ENCODE peak calls at places on chromosomes 13 and 19, in five cellular contexts. N, K, G, F and R are unnamed samples.

GRCh38 chr19:39969681-39970423 is 1.1 kb upstream of the PSMC4 start:
- DNase-seq in F (no peak), K (no peak), N (no peak), G (no peak), R (no peak)

GRCh38 chr13:61880576-61881283 is 465.1 kb upstream of the PCDH20 start:
- DNase-seq in N (no peak), G (no peak), F (no peak), K (no peak), R (no peak)

GRCh38 chr19:40191836-40192646 is 815 bp downstream of the MAP3K10 start:
- DNase-seq in F (peak; percentile 50), K (peak; percentile 48), G (peak; percentile 19), N (no peak), R (peak; percentile 22)

GRCh38 chr19:15297416-15298224 is 34.7 kb downstream of the BRD4 start:
- DNase-seq in F (peak; percentile 12), N (no peak), G (no peak), K (no peak), R (no peak)

GRCh38 chr19:48308695-48309586 is 16.4 kb upstream of the EMP3 start:
- DNase-seq in K (no peak), G (no peak), F (no peak), N (no peak), R (no peak)

GRCh38 chr19:17348700-17349099 is 11.3 kb downstream of the GTPBP3 start:
- DNase-seq in K (no peak), F (peak; percentile 41), G (no peak), N (peak; percentile 66), R (no peak)

GRCh38 chr13:110116072-110116487 is 190.9 kb downstream of the COL4A1 start:
- DNase-seq in N (peak; percentile 47), G (peak; percentile 34), F (peak; percentile 63), K (peak; percentile 65), R (peak; percentile 29)

GRCh38 chr13:47076536-47076935 is 179.7 kb upstream of the HTR2A start:
- DNase-seq in N (no peak), F (no peak), G (no peak), K (no peak), R (no peak)

GRCh38 chr19:49150106-49150943 is 4.9 kb downstream of the HRC start:
- DNase-seq in N (peak; percentile 85), F (peak; percentile 88), G (peak; percentile 38), K (peak; percentile 85), R (peak; percentile 44)

GRCh38 chr13:112486386-112487126 is 101.4 kb downstream of the TUBGCP3 start:
- DNase-seq in F (no peak), G (no peak), N (no peak), K (no peak), R (no peak)

GRCh38 chr19:36377541-36378178 is 1.3 kb downstream of the ZFP14 start:
- DNase-seq in N (no peak), K (no peak), F (no peak), G (no peak), R (no peak)

GRCh38 chr19:41373993-41374392 is 2.3 kb upstream of the TMEM91 start:
- DNase-seq in N (peak; percentile 90), K (no peak), G (no peak), F (no peak), R (no peak)

GRCh38 chr13:110152351-110152750 is 154.6 kb downstream of the COL4A1 start:
- DNase-seq in N (no peak), K (no peak), F (no peak), G (no peak), R (no peak)

GRCh38 chr13:48320906-48321510 is 17.5 kb downstream of the RB1 start:
- DNase-seq in N (no peak), G (no peak), K (no peak), F (no peak), R (no peak)

GRCh38 chr13:68440874-68441273 is 1210.7 kb upstream of the PCDH9 start:
- DNase-seq in N (no peak), G (no peak), F (no peak), K (no peak), R (no peak)

GRCh38 chr13:97043302-97043701 is 49.0 kb upstream of the OXGR1 start:
- DNase-seq in G (no peak), K (no peak), N (no peak), F (no peak), R (no peak)

GRCh38 chr19:14979498-14980255 is at the start of gene SLC1A6:
- DNase-seq in F (no peak), K (no peak), N (no peak), G (no peak), R (no peak)

GRCh38 chr19:18507021-18507726 is 14.7 kb downstream of the ELL start:
- DNase-seq in K (no peak), G (no peak), F (no peak), N (peak; percentile 65), R (no peak)

GRCh38 chr13:80276371-80277289 is 64.3 kb downstream of the SPRY2 start:
- DNase-seq in F (no peak), N (no peak), G (no peak), K (no peak), R (no peak)

GRCh38 chr19:57888494-57889231 is at the start of gene ZNF814:
- DNase-seq in K (peak; percentile 83), F (no peak), G (peak; percentile 84), N (peak; percentile 86), R (peak; percentile 80)
- TF ChIP-seq CTCF in K (peak; percentile 58), F (no peak), G (no peak), N (peak; percentile 45), R (no peak)

GRCh38 chr13:72694314-72694713 is 33.1 kb downstream of the MZT1 start:
- DNase-seq in N (no peak), G (no peak), F (no peak), K (no peak), R (no peak)

GRCh38 chr13:72698164-72698563 is 29.3 kb downstream of the MZT1 start:
- DNase-seq in K (no peak), N (no peak), G (no peak), F (no peak), R (no peak)

GRCh38 chr13:72692884-72693514 is 34.4 kb downstream of the MZT1 start:
- DNase-seq in K (no peak), G (no peak), N (no peak), F (no peak), R (no peak)

GRCh38 chr13:72693832-72694231 is 33.6 kb downstream of the MZT1 start:
- DNase-seq in F (no peak), G (no peak), K (no peak), N (no peak), R (no peak)

DNA sequence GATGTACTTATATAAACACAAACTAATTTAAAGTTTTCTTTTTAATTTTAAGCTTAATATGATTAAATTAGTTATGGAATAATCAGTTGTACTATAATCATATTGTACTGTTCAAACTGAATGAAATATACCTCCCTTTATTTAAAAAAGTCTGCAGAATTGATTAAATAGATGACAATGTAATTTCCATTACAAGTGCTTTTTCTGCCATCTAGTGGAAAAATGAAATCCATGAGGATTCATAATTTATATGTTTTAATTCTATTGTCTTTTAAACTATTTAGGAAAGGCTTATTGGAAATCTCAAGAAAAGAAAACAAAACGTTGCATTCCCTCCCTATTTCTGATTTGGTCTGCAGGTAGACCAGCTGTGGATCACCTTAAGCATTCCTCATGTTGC is 30.8 kb downstream of the MZT1 start:
- DNase-seq in F (no peak), N (no peak), G (no peak), K (no peak), R (no peak)
- TF ChIP-seq CTCF in F (no peak), N (peak; percentile 51), G (no peak), K (peak; percentile 38), R (no peak)

GRCh38 chr13:101709952-101710351 is 257.5 kb downstream of the ITGBL1 start:
- DNase-seq in G (no peak), N (no peak), K (no peak), F (no peak), R (no peak)

GRCh38 chr13:101708115-101708514 is 255.6 kb downstream of the ITGBL1 start:
- DNase-seq in G (no peak), N (no peak), K (no peak), F (no peak), R (no peak)

GRCh38 chr13:101711307-101712025 is 259.0 kb downstream of the ITGBL1 start:
- DNase-seq in G (no peak), F (no peak), N (peak; percentile 19), K (no peak), R (no peak)

GRCh38 chr13:101714195-101714594 is 261.7 kb downstream of the ITGBL1 start:
- DNase-seq in K (no peak), N (no peak), F (no peak), G (no peak), R (no peak)

DNA sequence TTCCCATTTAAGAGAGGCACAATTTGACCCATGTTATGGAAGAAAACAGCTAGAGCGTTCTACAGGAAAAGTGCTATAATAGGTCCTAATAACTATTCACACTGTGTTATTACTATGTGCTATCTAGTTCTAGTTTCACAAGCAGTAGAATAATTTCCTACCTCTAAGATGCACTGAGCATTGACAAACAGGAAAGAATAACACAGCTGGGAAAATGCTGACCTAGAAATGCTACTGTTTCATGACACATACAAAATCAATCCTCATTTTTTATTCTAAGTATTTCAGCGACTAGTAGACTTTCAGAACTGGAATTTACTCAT is 259.5 kb downstream of the ITGBL1 start:
- DNase-seq in G (no peak), N (no peak), K (no peak), F (no peak), R (no peak)
- TF ChIP-seq CTCF in G (no peak), N (no peak), K (no peak), F (no peak), R (no peak)

GRCh38 chr19:46849610-46850009 is 1.0 kb downstream of the AP2S1 start:
- DNase-seq in F (no peak), K (no peak), N (no peak), G (no peak), R (no peak)

GRCh38 chr19:46852830-46853229 is 2.2 kb upstream of the AP2S1 start:
- DNase-seq in N (no peak), K (no peak), G (no peak), F (no peak), R (no peak)

GRCh38 chr19:46847528-46847927 is 3.1 kb downstream of the AP2S1 start:
- DNase-seq in G (no peak), N (no peak), K (no peak), F (no peak), R (no peak)

GRCh38 chr19:46848389-46848788 is 2.3 kb downstream of the AP2S1 start:
- DNase-seq in F (no peak), G (no peak), K (no peak), N (no peak), R (no peak)

DNA sequence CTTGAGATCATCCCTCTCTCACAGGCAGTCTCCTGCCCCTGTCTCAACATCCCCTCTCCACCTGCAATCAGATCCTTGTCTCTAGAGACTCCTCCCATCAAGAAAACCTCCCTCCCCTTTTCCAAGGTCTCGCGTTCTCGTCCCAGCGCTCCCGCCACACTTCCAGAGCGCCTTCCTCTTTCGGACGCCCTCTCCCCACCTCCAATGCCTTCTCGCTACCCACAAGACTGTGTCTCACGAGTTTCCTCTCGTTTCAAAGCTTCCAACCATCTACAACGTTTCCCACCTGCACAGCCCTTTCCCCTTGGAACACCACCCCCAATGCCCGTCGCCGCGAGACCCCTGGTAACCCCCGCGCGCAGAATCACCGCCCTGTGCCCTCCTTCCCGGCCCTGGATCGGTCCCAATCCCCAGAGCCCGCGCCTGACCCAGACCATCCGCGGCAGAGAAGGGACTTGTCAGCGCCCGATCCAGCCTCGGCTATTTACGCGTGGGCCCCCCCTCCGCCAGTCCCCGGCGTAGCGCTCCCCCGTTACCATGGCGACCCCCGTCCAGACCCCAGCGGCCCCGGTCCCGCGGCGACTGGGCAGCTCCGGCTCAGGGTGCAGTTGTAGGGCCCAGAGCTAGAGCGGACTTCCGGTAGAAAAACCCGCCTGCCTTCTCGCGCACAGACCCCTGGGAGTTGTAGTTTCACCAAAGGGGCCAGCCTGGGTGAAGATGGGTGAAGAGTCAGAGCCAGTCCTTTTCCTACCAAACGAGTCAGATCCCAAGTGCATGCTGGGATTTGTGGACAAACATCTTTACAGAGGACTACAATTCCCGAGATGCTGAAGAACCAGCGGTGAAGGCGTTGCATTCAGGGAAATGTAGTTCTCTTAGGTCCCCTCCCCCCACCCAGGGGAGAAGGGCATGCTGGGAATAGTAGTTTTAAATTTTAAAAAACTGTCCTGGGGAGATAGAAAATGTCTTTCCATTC is at the start of gene AP2S1:
- DNase-seq in N (peak; percentile 93), K (peak; percentile 89), G (peak; percentile 83), F (peak; percentile 97), R (peak; percentile 84)
- TF ChIP-seq CTCF in N (peak; percentile 19), K (no peak), G (no peak), F (no peak), R (no peak)